ENCODE peak calls at places on chromosomes 2 and 18, in eight cellular contexts. One of them, this sample, is unnamed.

GRCh38 chr18:49018553-49018943 is 67.8 kb upstream of the SMAD7 start:
- DNase-seq in astrocyte of the spinal cord: no peak
- DNase-seq in hepatocyte: no peak
- DNase-seq in pancreas: no peak
- DNase-seq in spleen: peak
- DNase-seq in IMR-90: no peak
- DNase-seq in epithelial cell of esophagus: no peak
- DNase-seq in heart right ventricle: no peak
- DNase-seq in this sample: no peak

GRCh38 chr2:141923657-141924056 is 207.2 kb downstream of the LRP1B start:
- DNase-seq in spleen: no peak
- DNase-seq in IMR-90: peak
- DNase-seq in heart right ventricle: no peak
- DNase-seq in epithelial cell of esophagus: peak
- DNase-seq in pancreas: no peak
- DNase-seq in astrocyte of the spinal cord: peak
- DNase-seq in hepatocyte: no peak
- DNase-seq in this sample: no peak

GRCh38 chr18:31819106-31819924 is 58.6 kb upstream of the SLC25A52 start:
- DNase-seq in IMR-90: peak
- DNase-seq in epithelial cell of esophagus: peak
- DNase-seq in heart right ventricle: no peak
- DNase-seq in hepatocyte: peak
- DNase-seq in pancreas: no peak
- DNase-seq in spleen: no peak
- DNase-seq in astrocyte of the spinal cord: peak
- DNase-seq in this sample: peak

GRCh38 chr2:36667931-36668330 is 28.6 kb upstream of the VIT start:
- DNase-seq in pancreas: no peak
- DNase-seq in IMR-90: no peak
- DNase-seq in hepatocyte: no peak
- DNase-seq in spleen: no peak
- DNase-seq in heart right ventricle: no peak
- DNase-seq in astrocyte of the spinal cord: peak
- DNase-seq in epithelial cell of esophagus: no peak
- DNase-seq in this sample: no peak

GRCh38 chr18:12843420-12844346 is 40.4 kb downstream of the PTPN2 start:
- DNase-seq in heart right ventricle: no peak
- DNase-seq in astrocyte of the spinal cord: no peak
- DNase-seq in hepatocyte: no peak
- DNase-seq in spleen: peak
- DNase-seq in epithelial cell of esophagus: no peak
- DNase-seq in pancreas: no peak
- DNase-seq in IMR-90: no peak
- DNase-seq in this sample: no peak

GRCh38 chr18:79625195-79625923 is 54.2 kb upstream of the CTDP1 start:
- DNase-seq in epithelial cell of esophagus: peak
- DNase-seq in astrocyte of the spinal cord: no peak
- DNase-seq in spleen: peak
- DNase-seq in IMR-90: peak
- DNase-seq in heart right ventricle: no peak
- DNase-seq in pancreas: peak
- DNase-seq in hepatocyte: no peak
- DNase-seq in this sample: no peak

GRCh38 chr18:33817096-33817495 is 239.1 kb downstream of the ASXL3 start:
- DNase-seq in astrocyte of the spinal cord: peak
- DNase-seq in epithelial cell of esophagus: peak
- DNase-seq in hepatocyte: no peak
- DNase-seq in heart right ventricle: no peak
- DNase-seq in spleen: no peak
- DNase-seq in pancreas: no peak
- DNase-seq in IMR-90: peak
- DNase-seq in this sample: no peak

GRCh38 chr2:19675003-19675629 is 226.7 kb downstream of the TTC32 start:
- DNase-seq in astrocyte of the spinal cord: no peak
- DNase-seq in heart right ventricle: no peak
- DNase-seq in epithelial cell of esophagus: no peak
- DNase-seq in spleen: no peak
- DNase-seq in IMR-90: no peak
- DNase-seq in pancreas: no peak
- DNase-seq in hepatocyte: no peak
- DNase-seq in this sample: no peak

GRCh38 chr2:234494361-234495075 is 2.4 kb downstream of the ARL4C start:
- DNase-seq in heart right ventricle: no peak
- DNase-seq in astrocyte of the spinal cord: peak
- DNase-seq in epithelial cell of esophagus: peak
- DNase-seq in spleen: no peak
- DNase-seq in pancreas: no peak
- DNase-seq in hepatocyte: peak
- DNase-seq in IMR-90: peak
- DNase-seq in this sample: peak

GRCh38 chr2:219210572-219211362 is 4.2 kb downstream of the ZFAND2B start:
- DNase-seq in astrocyte of the spinal cord: no peak
- DNase-seq in epithelial cell of esophagus: no peak
- DNase-seq in hepatocyte: no peak
- DNase-seq in spleen: no peak
- DNase-seq in IMR-90: no peak
- DNase-seq in pancreas: no peak
- DNase-seq in heart right ventricle: no peak
- DNase-seq in this sample: no peak
- TF ChIP-seq CTCF in astrocyte of the spinal cord: no peak
- TF ChIP-seq CTCF in epithelial cell of esophagus: no peak
- TF ChIP-seq CTCF in hepatocyte: no peak
- TF ChIP-seq CTCF in spleen: no peak
- TF ChIP-seq CTCF in IMR-90: no peak
- TF ChIP-seq CTCF in pancreas: no peak
- TF ChIP-seq CTCF in heart right ventricle: no peak
- TF ChIP-seq CTCF in this sample: no peak

DNA sequence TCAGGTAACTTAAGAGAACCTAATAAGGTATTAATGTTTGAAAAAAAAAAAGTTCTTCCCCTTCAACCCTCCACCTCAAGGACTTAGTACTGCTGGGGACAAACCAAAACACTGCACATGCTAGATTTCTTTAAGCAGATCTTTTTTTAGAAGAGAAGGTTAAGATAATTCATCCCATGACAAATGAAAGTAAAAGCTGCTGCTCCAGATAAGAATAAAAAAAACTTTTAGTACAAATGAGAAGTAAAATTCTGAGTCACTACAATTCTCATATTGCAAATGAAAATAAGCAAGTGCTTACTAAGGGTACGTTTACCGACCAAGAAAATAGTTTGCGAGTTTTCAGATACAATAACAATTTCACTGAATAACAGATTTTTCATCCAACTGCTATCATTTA is 8.9 kb downstream of the STAM2 start:
- DNase-seq in hepatocyte: no peak
- DNase-seq in heart right ventricle: no peak
- DNase-seq in pancreas: no peak
- DNase-seq in IMR-90: peak
- DNase-seq in epithelial cell of esophagus: no peak
- DNase-seq in astrocyte of the spinal cord: peak
- DNase-seq in spleen: no peak
- DNase-seq in this sample: peak
- H3K4me3 ChIP-seq in hepatocyte: no peak
- H3K4me3 ChIP-seq in heart right ventricle: no peak
- H3K4me3 ChIP-seq in pancreas: no peak
- H3K4me3 ChIP-seq in IMR-90: no peak
- H3K4me3 ChIP-seq in epithelial cell of esophagus: no peak
- H3K4me3 ChIP-seq in astrocyte of the spinal cord: no peak
- H3K4me3 ChIP-seq in spleen: no peak
- H3K4me3 ChIP-seq in this sample: no peak

GRCh38 chr18:21742323-21742687 is 1.7 kb downstream of the MIB1 start:
- DNase-seq in astrocyte of the spinal cord: no peak
- DNase-seq in hepatocyte: peak
- DNase-seq in heart right ventricle: no peak
- DNase-seq in pancreas: no peak
- DNase-seq in IMR-90: peak
- DNase-seq in epithelial cell of esophagus: peak
- DNase-seq in spleen: no peak
- DNase-seq in this sample: peak

GRCh38 chr18:21743166-21743831 is 2.7 kb downstream of the MIB1 start:
- DNase-seq in hepatocyte: no peak
- DNase-seq in IMR-90: no peak
- DNase-seq in spleen: no peak
- DNase-seq in epithelial cell of esophagus: no peak
- DNase-seq in heart right ventricle: no peak
- DNase-seq in pancreas: no peak
- DNase-seq in astrocyte of the spinal cord: no peak
- DNase-seq in this sample: no peak

GRCh38 chr18:21747764-21748693 is 7.4 kb downstream of the MIB1 start:
- DNase-seq in IMR-90: no peak
- DNase-seq in pancreas: no peak
- DNase-seq in heart right ventricle: no peak
- DNase-seq in spleen: no peak
- DNase-seq in hepatocyte: no peak
- DNase-seq in epithelial cell of esophagus: no peak
- DNase-seq in astrocyte of the spinal cord: no peak
- DNase-seq in this sample: no peak

GRCh38 chr18:21747268-21747667 is 6.7 kb downstream of the MIB1 start:
- DNase-seq in epithelial cell of esophagus: no peak
- DNase-seq in spleen: no peak
- DNase-seq in IMR-90: no peak
- DNase-seq in heart right ventricle: no peak
- DNase-seq in pancreas: no peak
- DNase-seq in hepatocyte: no peak
- DNase-seq in astrocyte of the spinal cord: no peak
- DNase-seq in this sample: no peak

GRCh38 chr18:21745234-21745633 is 4.6 kb downstream of the MIB1 start:
- DNase-seq in pancreas: no peak
- DNase-seq in hepatocyte: no peak
- DNase-seq in IMR-90: no peak
- DNase-seq in epithelial cell of esophagus: no peak
- DNase-seq in spleen: no peak
- DNase-seq in astrocyte of the spinal cord: no peak
- DNase-seq in heart right ventricle: no peak
- DNase-seq in this sample: no peak
- TF ChIP-seq CTCF in pancreas: no peak
- TF ChIP-seq CTCF in hepatocyte: no peak
- TF ChIP-seq CTCF in IMR-90: no peak
- TF ChIP-seq CTCF in epithelial cell of esophagus: no peak
- TF ChIP-seq CTCF in spleen: no peak
- TF ChIP-seq CTCF in astrocyte of the spinal cord: no peak
- TF ChIP-seq CTCF in heart right ventricle: no peak
- TF ChIP-seq CTCF in this sample: no peak

DNA sequence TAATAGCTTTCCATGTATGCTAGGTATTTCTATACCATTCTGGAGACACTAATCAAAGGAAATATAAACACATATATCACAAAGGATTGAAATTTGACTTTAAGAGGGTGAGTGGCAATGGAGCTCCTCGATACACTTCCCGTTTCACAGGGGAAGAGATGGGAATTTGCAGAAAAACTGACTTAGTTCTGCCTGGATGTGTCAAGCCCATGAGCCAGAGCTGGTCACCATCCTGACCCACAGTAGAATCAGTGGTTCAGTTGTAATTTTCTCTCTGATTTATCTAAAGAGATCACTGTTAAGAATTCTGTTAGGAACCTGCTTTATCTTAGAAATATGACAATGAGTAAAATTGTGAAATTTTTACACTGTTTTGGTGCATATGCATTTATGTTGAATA is 34.2 kb downstream of the PLCL1 start:
- DNase-seq in IMR-90: no peak
- DNase-seq in spleen: no peak
- DNase-seq in hepatocyte: no peak
- DNase-seq in epithelial cell of esophagus: no peak
- DNase-seq in heart right ventricle: no peak
- DNase-seq in pancreas: no peak
- DNase-seq in astrocyte of the spinal cord: no peak
- DNase-seq in this sample: no peak
- H3K4me3 ChIP-seq in IMR-90: no peak
- H3K4me3 ChIP-seq in spleen: peak
- H3K4me3 ChIP-seq in hepatocyte: no peak
- H3K4me3 ChIP-seq in epithelial cell of esophagus: no peak
- H3K4me3 ChIP-seq in heart right ventricle: peak
- H3K4me3 ChIP-seq in pancreas: no peak
- H3K4me3 ChIP-seq in astrocyte of the spinal cord: no peak
- H3K4me3 ChIP-seq in this sample: no peak